ENCODE peak calls at places on chromosomes 16 and 17, in six cellular contexts. One of them, this sample, is unnamed.

GRCh38 chr16:69476920-69477418 is 52.5 kb downstream of the CYB5B start:
- DNase-seq in WTC11: no peak
- DNase-seq in heart left ventricle: no peak
- DNase-seq in spleen: no peak
- DNase-seq in ascending aorta: no peak
- DNase-seq in pancreas: no peak
- DNase-seq in this sample: no peak

GRCh38 chr17:10628756-10629155 is 28.4 kb downstream of the MYH3 start:
- DNase-seq in WTC11: peak; percentile 66
- DNase-seq in heart left ventricle: no peak
- DNase-seq in spleen: no peak
- DNase-seq in ascending aorta: no peak
- DNase-seq in pancreas: no peak
- DNase-seq in this sample: peak; percentile 47

GRCh38 chr16:63066552-63066951 is 1030.3 kb upstream of the CDH8 start:
- DNase-seq in WTC11: no peak
- DNase-seq in heart left ventricle: no peak
- DNase-seq in spleen: no peak
- DNase-seq in ascending aorta: no peak
- DNase-seq in pancreas: no peak
- DNase-seq in this sample: no peak

GRCh38 chr16:72658888-72659717 is 388.8 kb downstream of the ZFHX3 start:
- DNase-seq in WTC11: no peak
- DNase-seq in heart left ventricle: no peak
- DNase-seq in spleen: no peak
- DNase-seq in ascending aorta: no peak
- DNase-seq in pancreas: no peak
- DNase-seq in this sample: no peak

GRCh38 chr17:76556759-76557367 is 17.0 kb downstream of the PRCD start:
- DNase-seq in WTC11: no peak
- DNase-seq in heart left ventricle: no peak
- DNase-seq in spleen: no peak
- DNase-seq in ascending aorta: no peak
- DNase-seq in pancreas: no peak
- DNase-seq in this sample: no peak

GRCh38 chr17:40862985-40863733 is 3.9 kb downstream of the KRT12 start:
- DNase-seq in WTC11: peak; percentile 93
- DNase-seq in heart left ventricle: no peak
- DNase-seq in spleen: no peak
- DNase-seq in ascending aorta: no peak
- DNase-seq in pancreas: no peak
- DNase-seq in this sample: peak; percentile 82

GRCh38 chr17:32443827-32444300 is 446 bp upstream of the PSMD11 start:
- DNase-seq in WTC11: no peak
- DNase-seq in heart left ventricle: no peak
- DNase-seq in spleen: no peak
- DNase-seq in ascending aorta: no peak
- DNase-seq in pancreas: no peak
- DNase-seq in this sample: no peak

GRCh38 chr16:86590501-86591144 is 12.3 kb downstream of the FOXL1 start:
- DNase-seq in WTC11: no peak
- DNase-seq in heart left ventricle: no peak
- DNase-seq in spleen: no peak
- DNase-seq in ascending aorta: peak; percentile 75
- DNase-seq in pancreas: no peak
- DNase-seq in this sample: no peak

GRCh38 chr16:81555660-81556059 is 111.1 kb downstream of the CMIP start:
- DNase-seq in WTC11: no peak
- DNase-seq in heart left ventricle: no peak
- DNase-seq in spleen: no peak
- DNase-seq in ascending aorta: no peak
- DNase-seq in pancreas: no peak
- DNase-seq in this sample: no peak

GRCh38 chr16:11005611-11005975 is 61.2 kb downstream of the CLEC16A start:
- DNase-seq in WTC11: no peak
- DNase-seq in heart left ventricle: no peak
- DNase-seq in spleen: no peak
- DNase-seq in ascending aorta: no peak
- DNase-seq in pancreas: no peak
- DNase-seq in this sample: no peak

GRCh38 chr16:12063004-12063395 is 86.5 kb downstream of the SNX29 start:
- DNase-seq in WTC11: no peak
- DNase-seq in heart left ventricle: no peak
- DNase-seq in spleen: no peak
- DNase-seq in ascending aorta: no peak
- DNase-seq in pancreas: no peak
- DNase-seq in this sample: no peak

GRCh38 chr16:19674485-19674884 is 43.5 kb downstream of the KNOP1 start:
- DNase-seq in WTC11: no peak
- DNase-seq in heart left ventricle: no peak
- DNase-seq in spleen: no peak
- DNase-seq in ascending aorta: no peak
- DNase-seq in pancreas: no peak
- DNase-seq in this sample: no peak

GRCh38 chr17:83200231-83200699 is 120.9 kb downstream of the METRNL start:
- DNase-seq in WTC11: peak; percentile 6
- DNase-seq in heart left ventricle: peak; percentile 67
- DNase-seq in spleen: peak; percentile 93
- DNase-seq in ascending aorta: peak; percentile 89
- DNase-seq in pancreas: peak; percentile 65
- DNase-seq in this sample: peak; percentile 1

GRCh38 chr17:60076811-60077210 is 1.9 kb downstream of the HEATR6 start:
- DNase-seq in WTC11: no peak
- DNase-seq in heart left ventricle: no peak
- DNase-seq in spleen: no peak
- DNase-seq in ascending aorta: no peak
- DNase-seq in pancreas: no peak
- DNase-seq in this sample: no peak

GRCh38 chr16:73196670-73197069 is 148.7 kb upstream of the ZFHX3 start:
- DNase-seq in WTC11: peak; percentile 73
- DNase-seq in heart left ventricle: peak; percentile 61
- DNase-seq in spleen: no peak
- DNase-seq in ascending aorta: peak; percentile 84
- DNase-seq in pancreas: no peak
- DNase-seq in this sample: peak; percentile 78

GRCh38 chr16:57791156-57791902 is 11.0 kb downstream of the KIFC3 start:
- DNase-seq in WTC11: no peak
- DNase-seq in heart left ventricle: peak; percentile 74
- DNase-seq in spleen: no peak
- DNase-seq in ascending aorta: no peak
- DNase-seq in pancreas: no peak
- DNase-seq in this sample: no peak

GRCh38 chr17:39781028-39781800 is 43.5 kb downstream of the GRB7 start:
- DNase-seq in WTC11: no peak
- DNase-seq in heart left ventricle: no peak
- DNase-seq in spleen: no peak
- DNase-seq in ascending aorta: no peak
- DNase-seq in pancreas: no peak
- DNase-seq in this sample: no peak
- TF ChIP-seq CTCF in WTC11: no peak
- TF ChIP-seq CTCF in heart left ventricle: no peak
- TF ChIP-seq CTCF in spleen: no peak
- TF ChIP-seq CTCF in ascending aorta: no peak
- TF ChIP-seq CTCF in pancreas: no peak
- TF ChIP-seq CTCF in this sample: no peak

GRCh38 chr17:48051278-48051677 is 3.1 kb downstream of the NFE2L1 start:
- DNase-seq in WTC11: no peak
- DNase-seq in heart left ventricle: no peak
- DNase-seq in spleen: peak; percentile 73
- DNase-seq in ascending aorta: no peak
- DNase-seq in pancreas: no peak
- DNase-seq in this sample: no peak

GRCh38 chr17:48054238-48055185 is 6.4 kb downstream of the NFE2L1 start:
- DNase-seq in WTC11: peak; percentile 96
- DNase-seq in heart left ventricle: peak; percentile 78
- DNase-seq in spleen: peak; percentile 75
- DNase-seq in ascending aorta: no peak
- DNase-seq in pancreas: no peak
- DNase-seq in this sample: peak; percentile 70

GRCh38 chr17:48053758-48054237 is 5.6 kb downstream of the NFE2L1 start:
- DNase-seq in WTC11: no peak
- DNase-seq in heart left ventricle: no peak
- DNase-seq in spleen: no peak
- DNase-seq in ascending aorta: no peak
- DNase-seq in pancreas: no peak
- DNase-seq in this sample: no peak

GRCh38 chr17:48051706-48052486 is 3.7 kb downstream of the NFE2L1 start:
- DNase-seq in WTC11: no peak
- DNase-seq in heart left ventricle: peak; percentile 82
- DNase-seq in spleen: peak; percentile 50
- DNase-seq in ascending aorta: peak; percentile 81
- DNase-seq in pancreas: no peak
- DNase-seq in this sample: no peak

DNA sequence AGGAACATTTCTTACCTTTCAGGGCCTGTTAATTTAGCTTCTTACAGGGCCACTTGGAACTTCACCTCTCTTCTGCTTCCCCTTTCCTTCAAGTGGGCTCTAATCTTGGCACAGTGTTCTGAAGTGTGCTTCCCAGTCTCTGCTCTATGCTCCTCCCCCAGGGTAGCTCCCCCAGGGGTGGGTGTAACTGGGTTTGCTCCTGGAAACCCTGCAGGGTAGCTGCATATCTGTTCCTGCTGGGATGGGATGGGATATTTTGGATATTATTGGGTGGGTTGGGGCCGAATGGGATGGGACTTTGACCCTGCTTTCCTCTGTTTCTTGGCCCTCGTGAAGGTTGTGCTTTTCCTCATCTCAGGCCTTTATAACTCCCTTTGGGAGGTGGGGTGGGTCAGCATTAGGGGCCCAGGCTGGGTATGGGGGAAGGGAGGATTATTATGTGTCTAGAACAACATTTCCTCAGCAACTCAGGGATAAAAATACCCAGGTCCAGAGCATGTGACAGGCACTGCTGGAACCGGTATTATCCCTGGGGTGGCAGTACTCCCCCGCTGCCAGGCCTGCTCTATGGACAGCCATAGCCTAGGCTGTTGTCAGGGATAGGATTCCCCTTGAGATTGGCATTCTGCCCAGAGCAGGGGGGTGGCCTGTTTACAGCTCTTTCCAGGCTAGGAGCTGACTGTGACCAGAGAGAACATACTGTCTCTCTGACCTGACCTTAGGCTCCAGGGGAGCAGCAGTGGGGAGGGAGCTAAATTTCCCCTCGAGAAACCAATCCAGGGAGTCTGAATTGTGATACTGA is 5.0 kb downstream of the NFE2L1 start:
- DNase-seq in WTC11: no peak
- DNase-seq in heart left ventricle: peak; percentile 89
- DNase-seq in spleen: peak; percentile 78
- DNase-seq in ascending aorta: peak; percentile 77
- DNase-seq in pancreas: no peak
- DNase-seq in this sample: no peak
- TF ChIP-seq CTCF in WTC11: no peak
- TF ChIP-seq CTCF in heart left ventricle: no peak
- TF ChIP-seq CTCF in spleen: no peak
- TF ChIP-seq CTCF in ascending aorta: no peak
- TF ChIP-seq CTCF in pancreas: no peak
- TF ChIP-seq CTCF in this sample: no peak

DNA sequence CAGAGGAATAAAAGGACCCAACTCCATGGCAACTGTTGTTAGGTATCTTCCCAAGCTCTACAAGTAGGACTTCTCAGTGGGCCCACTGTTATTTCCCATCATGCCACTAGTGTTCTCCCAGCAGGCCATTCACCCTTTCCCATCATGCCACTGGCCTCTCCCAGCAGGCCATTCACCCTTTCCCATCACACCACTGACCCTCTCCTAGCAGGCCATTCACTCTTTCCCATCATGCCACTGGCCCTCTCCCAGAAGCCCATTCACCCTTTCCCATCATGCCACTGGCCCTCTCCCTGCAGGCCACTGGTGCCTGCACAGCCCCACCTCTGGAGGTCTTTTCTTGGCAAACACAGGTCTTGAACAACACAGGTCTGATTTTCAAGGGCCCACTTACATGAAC is 36.3 kb downstream of the IFT140 start:
- DNase-seq in WTC11: no peak
- DNase-seq in heart left ventricle: no peak
- DNase-seq in spleen: no peak
- DNase-seq in ascending aorta: no peak
- DNase-seq in pancreas: no peak
- DNase-seq in this sample: no peak
- TF ChIP-seq CTCF in WTC11: no peak
- TF ChIP-seq CTCF in heart left ventricle: no peak
- TF ChIP-seq CTCF in spleen: no peak
- TF ChIP-seq CTCF in ascending aorta: no peak
- TF ChIP-seq CTCF in pancreas: no peak
- TF ChIP-seq CTCF in this sample: no peak

GRCh38 chr16:7270006-7270405 is 62.6 kb upstream of the RBFOX1 start:
- DNase-seq in WTC11: no peak
- DNase-seq in heart left ventricle: no peak
- DNase-seq in spleen: no peak
- DNase-seq in ascending aorta: no peak
- DNase-seq in pancreas: no peak
- DNase-seq in this sample: no peak

GRCh38 chr16:7270823-7271222 is 61.8 kb upstream of the RBFOX1 start:
- DNase-seq in WTC11: no peak
- DNase-seq in heart left ventricle: no peak
- DNase-seq in spleen: no peak
- DNase-seq in ascending aorta: no peak
- DNase-seq in pancreas: no peak
- DNase-seq in this sample: no peak

GRCh38 chr16:7272567-7273158 is 60.0 kb upstream of the RBFOX1 start:
- DNase-seq in WTC11: no peak
- DNase-seq in heart left ventricle: no peak
- DNase-seq in spleen: no peak
- DNase-seq in ascending aorta: no peak
- DNase-seq in pancreas: no peak
- DNase-seq in this sample: no peak

DNA sequence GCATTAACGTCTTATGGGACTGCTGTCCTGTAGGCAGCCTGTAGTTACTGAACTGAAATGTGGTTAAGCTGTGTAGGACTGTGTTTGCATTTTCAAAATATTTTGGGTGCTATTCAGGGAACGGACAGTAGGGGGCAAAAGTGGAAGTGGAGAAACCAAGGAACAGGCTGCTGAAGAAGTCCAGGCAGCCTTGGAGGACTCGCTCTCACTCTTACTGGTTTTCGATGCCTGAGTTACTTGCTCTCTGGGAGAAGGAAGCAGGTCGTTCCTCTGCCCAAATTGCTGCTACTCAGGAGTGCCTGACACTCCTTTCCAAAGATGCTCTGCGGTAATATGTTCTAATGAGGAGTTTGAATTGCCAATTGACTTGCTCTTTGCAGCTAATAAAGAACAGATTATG is 64.5 kb upstream of the RBFOX1 start:
- DNase-seq in WTC11: no peak
- DNase-seq in heart left ventricle: peak; percentile 19
- DNase-seq in spleen: no peak
- DNase-seq in ascending aorta: no peak
- DNase-seq in pancreas: no peak
- DNase-seq in this sample: peak; percentile 34
- TF ChIP-seq CTCF in WTC11: peak; percentile 34
- TF ChIP-seq CTCF in heart left ventricle: peak; percentile 65
- TF ChIP-seq CTCF in spleen: peak; percentile 36
- TF ChIP-seq CTCF in ascending aorta: no peak
- TF ChIP-seq CTCF in pancreas: peak; percentile 30
- TF ChIP-seq CTCF in this sample: peak; percentile 78

GRCh38 chr17:63395075-63395815 is 50.9 kb downstream of the CYB561 start:
- DNase-seq in WTC11: no peak
- DNase-seq in heart left ventricle: no peak
- DNase-seq in spleen: no peak
- DNase-seq in ascending aorta: no peak
- DNase-seq in pancreas: no peak
- DNase-seq in this sample: no peak
- TF ChIP-seq CTCF in WTC11: no peak
- TF ChIP-seq CTCF in heart left ventricle: no peak
- TF ChIP-seq CTCF in spleen: no peak
- TF ChIP-seq CTCF in ascending aorta: no peak
- TF ChIP-seq CTCF in pancreas: no peak
- TF ChIP-seq CTCF in this sample: no peak

This sample was measured in endothelial cell.